ENCODE peak calls at places on chromosome 5, in seven cellular contexts. H is HTR-8/SVneo, X is NCI-H2081, G is substantia nigra, R is K562, Z is cerebellum, V is body of pancreas. I is an unnamed sample.
A peak's percentile ranks its signal among the peaks of the same experiment; 100 is the strongest.

GRCh38 chr5:73692166-73692640 is 66.2 kb downstream of the ARHGEF28 start:
- DNase-seq in Z (no peak), R (no peak), G (no peak), H (no peak), X (no peak), V (no peak), I (no peak)

GRCh38 chr5:12323637-12324229 is 419.5 kb upstream of the CTNND2 start:
- DNase-seq in H (no peak), V (no peak), G (no peak), Z (no peak), X (peak; percentile 52), R (no peak), I (no peak)

GRCh38 chr5:18050344-18050743 is 416.1 kb downstream of the TAF11L14 start:
- DNase-seq in Z (no peak), X (no peak), V (no peak), G (no peak), H (no peak), R (no peak), I (no peak)

GRCh38 chr5:95631991-95632675 is 12.2 kb downstream of the GPR150 start:
- DNase-seq in G (no peak), H (no peak), Z (no peak), V (peak; percentile 69), X (no peak), R (no peak), I (no peak)

GRCh38 chr5:154753792-154754191 is 1.4 kb upstream of the LARP1 start:
- DNase-seq in V (peak; percentile 51), G (no peak), H (no peak), R (no peak), Z (peak; percentile 42), X (no peak), I (peak; percentile 10)

GRCh38 chr5:150945501-150945900 is 40.7 kb upstream of the ZNF300 start:
- DNase-seq in X (no peak), G (no peak), H (no peak), Z (no peak), R (no peak), V (no peak), I (no peak)

GRCh38 chr5:138371454-138371853 is 19.0 kb downstream of the KDM3B start:
- DNase-seq in Z (no peak), H (no peak), R (no peak), G (no peak), V (no peak), X (no peak), I (no peak)

GRCh38 chr5:176629853-176630680 is at the start of the genes EIF4E1B and SNCB:
- DNase-seq in X (peak; percentile 33), R (peak; percentile 89), Z (peak; percentile 84), G (no peak), H (peak; percentile 60), V (no peak), I (peak; percentile 56)

GRCh38 chr5:172598251-172599203 is 42.5 kb upstream of the NEURL1B start:
- DNase-seq in X (no peak), V (no peak), G (no peak), H (no peak), R (no peak), Z (no peak), I (no peak)